ENCODE peak calls at places on chromosomes 11 and 22, in eight cellular contexts. Q, Z, X, Y, I, U, S and C are unnamed samples.

GRCh38 chr11:126653040-126653439 is 297.6 kb downstream of the ST3GAL4 start:
- DNase-seq in Q (no peak), Z (no peak), X (no peak), Y (no peak), I (no peak), U (no peak), S (no peak), C (no peak)

GRCh38 chr11:14645985-14646900 is 2.6 kb downstream of the PDE3B start:
- DNase-seq in Q (no peak), Z (peak; percentile 37), X (no peak), Y (no peak), I (no peak), U (peak; percentile 34), S (no peak), C (no peak)

GRCh38 chr11:15327786-15328231 is 213.1 kb downstream of the INSC start:
- DNase-seq in Q (peak; percentile 35), Z (peak; percentile 52), X (peak; percentile 34), Y (peak; percentile 59), I (peak; percentile 40), U (no peak), S (peak; percentile 14), C (peak; percentile 71)

GRCh38 chr11:119684361-119685072 is 44.5 kb downstream of the NECTIN1 start:
- DNase-seq in Q (no peak), Z (peak; percentile 69), X (no peak), Y (no peak), I (no peak), U (no peak), S (peak; percentile 45), C (no peak)

GRCh38 chr11:31303644-31304043 is 65.9 kb downstream of the DCDC1 start:
- DNase-seq in Q (no peak), Z (no peak), X (no peak), Y (no peak), I (no peak), U (no peak), S (no peak), C (no peak)

GRCh38 chr22:42645938-42646568 is 3.1 kb downstream of the CYB5R3 start:
- DNase-seq in Q (no peak), Z (no peak), X (no peak), Y (peak; percentile 70), I (peak; percentile 71), U (no peak), S (no peak), C (no peak)

GRCh38 chr11:15905815-15906214 is 450.5 kb downstream of the SOX6 start:
- DNase-seq in Q (no peak), Z (no peak), X (no peak), Y (no peak), I (no peak), U (no peak), S (no peak), C (no peak)

GRCh38 chr11:102518296-102519094 is 12.1 kb downstream of the MMP7 start:
- DNase-seq in Q (no peak), Z (peak; percentile 50), X (no peak), Y (no peak), I (no peak), U (no peak), S (no peak), C (no peak)

GRCh38 chr11:27218498-27219038 is 144.4 kb downstream of the CCDC34 start:
- DNase-seq in Q (no peak), Z (peak; percentile 56), X (no peak), Y (no peak), I (no peak), U (no peak), S (no peak), C (no peak)

GRCh38 chr22:45572444-45572843 is 69.8 kb downstream of the FBLN1 start:
- DNase-seq in Q (no peak), Z (peak; percentile 45), X (no peak), Y (no peak), I (no peak), U (no peak), S (no peak), C (peak; percentile 40)

GRCh38 chr11:57545883-57546282 is 8.5 kb downstream of the SMTNL1 start:
- DNase-seq in Q (no peak), Z (no peak), X (no peak), Y (no peak), I (no peak), U (no peak), S (no peak), C (no peak)

DNA sequence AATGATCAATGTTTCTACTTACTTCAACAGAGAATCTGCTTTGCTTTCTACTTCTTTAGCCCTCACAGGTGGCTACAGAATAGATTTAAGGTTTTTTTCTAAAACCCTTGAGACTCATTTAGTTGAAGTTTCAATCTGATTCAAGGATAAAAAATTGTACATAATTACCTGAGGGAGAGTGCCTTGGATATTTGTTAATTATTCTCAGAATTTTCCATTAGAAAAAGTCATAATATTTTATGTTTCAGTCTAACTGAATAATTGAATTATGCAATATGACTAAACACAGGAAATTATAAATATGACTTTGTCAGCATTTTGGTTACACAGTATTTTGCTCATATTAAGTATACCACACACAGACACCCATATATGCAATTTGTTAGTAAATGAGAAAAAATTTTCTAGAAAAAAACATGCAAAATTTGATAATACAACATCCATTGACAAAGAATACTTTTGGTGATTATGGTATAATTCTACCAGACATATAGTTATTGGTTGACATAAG is at the start of gene OR8J3:
- DNase-seq in Q (no peak), Z (no peak), X (no peak), Y (no peak), I (no peak), U (no peak), S (no peak), C (no peak)
- TF ChIP-seq CTCF in Q (no peak), Z (no peak), X (no peak), Y (no peak), I (no peak), U (no peak), S (no peak), C (no peak)

GRCh38 chr11:45877221-45877620 is 8.2 kb upstream of the MAPK8IP1 start:
- DNase-seq in Q (no peak), Z (no peak), X (no peak), Y (no peak), I (no peak), U (no peak), S (no peak), C (no peak)

GRCh38 chr11:45879803-45880685 is 5.4 kb upstream of the MAPK8IP1 start:
- DNase-seq in Q (no peak), Z (no peak), X (no peak), Y (no peak), I (no peak), U (no peak), S (no peak), C (peak; percentile 29)

GRCh38 chr11:45872513-45873356 is 12.7 kb upstream of the MAPK8IP1 start:
- DNase-seq in Q (peak; percentile 41), Z (peak; percentile 86), X (no peak), Y (peak; percentile 39), I (no peak), U (peak; percentile 40), S (no peak), C (peak; percentile 57)

GRCh38 chr11:45877845-45878244 is 7.6 kb upstream of the MAPK8IP1 start:
- DNase-seq in Q (no peak), Z (no peak), X (no peak), Y (no peak), I (no peak), U (no peak), S (no peak), C (no peak)

DNA sequence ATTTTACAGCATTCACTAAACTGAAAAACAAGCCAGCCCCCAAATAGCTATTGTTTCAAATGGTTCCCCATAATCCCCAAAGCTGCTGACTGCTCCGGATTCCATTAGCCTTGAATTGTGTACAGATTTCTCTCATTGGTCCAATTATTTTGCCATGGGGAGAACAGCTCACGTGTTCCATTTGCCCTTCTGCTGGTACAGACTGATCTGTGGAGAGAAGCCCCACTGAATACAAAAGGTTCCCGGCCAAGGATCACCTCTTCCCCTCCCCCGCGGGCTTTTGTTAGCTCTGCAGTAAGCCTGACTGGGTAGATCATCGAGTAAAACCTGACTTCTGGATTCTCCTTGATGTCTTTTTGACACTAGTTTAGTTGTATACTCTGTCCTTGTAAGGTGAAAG is 9.1 kb upstream of the MAPK8IP1 start:
- DNase-seq in Q (no peak), Z (no peak), X (no peak), Y (no peak), I (no peak), U (no peak), S (no peak), C (no peak)
- H3K36me3 ChIP-seq in Q (peaks cover 5% of the 10 kb centered on the region), Z (peaks cover 9% of the 10 kb centered on the region), X (no peaks in the 10 kb centered on the region), Y (peaks cover 99% of the 10 kb centered on the region), I (peaks cover 9% of the 10 kb centered on the region), U (peaks cover 50% of the 10 kb centered on the region), S (peaks cover 4% of the 10 kb centered on the region), C (peaks cover 4% of the 10 kb centered on the region)

GRCh38 chr11:110712643-110713468 is 619 bp upstream of the ARHGAP20 start:
- DNase-seq in Q (no peak), Z (peak; percentile 75), X (peak; percentile 23), Y (no peak), I (peak; percentile 29), U (peak; percentile 20), S (no peak), C (peak; percentile 10)

GRCh38 chr11:110713469-110713776 is 1.2 kb upstream of the ARHGAP20 start:
- DNase-seq in Q (no peak), Z (no peak), X (no peak), Y (no peak), I (no peak), U (no peak), S (no peak), C (no peak)

GRCh38 chr11:110710520-110711381 is 1.5 kb downstream of the ARHGAP20 start:
- DNase-seq in Q (no peak), Z (peak; percentile 43), X (peak; percentile 50), Y (peak; percentile 51), I (peak; percentile 34), U (peak; percentile 7), S (no peak), C (no peak)

GRCh38 chr11:110711448-110711775 is 825 bp downstream of the ARHGAP20 start:
- DNase-seq in Q (no peak), Z (no peak), X (no peak), Y (no peak), I (no peak), U (peak; percentile 8), S (no peak), C (no peak)

GRCh38 chr11:110711776-110712642 is at the start of gene ARHGAP20:
- DNase-seq in Q (no peak), Z (peak; percentile 64), X (peak; percentile 72), Y (peak; percentile 76), I (peak; percentile 69), U (peak; percentile 28), S (no peak), C (peak; percentile 56)
- TF ChIP-seq CTCF in Q (no peak), Z (no peak), X (no peak), Y (no peak), I (no peak), U (no peak), S (no peak), C (no peak)

GRCh38 chr11:121494355-121495099 is 41.8 kb upstream of the SORL1-AS1 start:
- DNase-seq in Q (no peak), Z (no peak), X (no peak), Y (no peak), I (no peak), U (no peak), S (no peak), C (no peak)

GRCh38 chr11:121500275-121500674 is 47.5 kb upstream of the SORL1-AS1 start:
- DNase-seq in Q (no peak), Z (no peak), X (no peak), Y (no peak), I (no peak), U (no peak), S (no peak), C (no peak)

GRCh38 chr11:121500717-121501116 is 48.0 kb upstream of the SORL1-AS1 start:
- DNase-seq in Q (no peak), Z (no peak), X (no peak), Y (no peak), I (no peak), U (no peak), S (no peak), C (no peak)

GRCh38 chr11:121499405-121499804 is 46.6 kb upstream of the SORL1-AS1 start:
- DNase-seq in Q (no peak), Z (peak; percentile 44), X (no peak), Y (no peak), I (no peak), U (no peak), S (no peak), C (no peak)

GRCh38 chr11:121497176-121497995 is 44.6 kb upstream of the SORL1-AS1 start:
- DNase-seq in Q (no peak), Z (no peak), X (no peak), Y (no peak), I (peak; percentile 29), U (no peak), S (no peak), C (no peak)
- H3K36me3 ChIP-seq in Q (no peaks in the 10 kb centered on the region), Z (no peaks in the 10 kb centered on the region), X (no peaks in the 10 kb centered on the region), Y (peaks cover 21% of the 10 kb centered on the region), I (no peaks in the 10 kb centered on the region), U (peaks cover 49% of the 10 kb centered on the region), S (no peaks in the 10 kb centered on the region), C (no peaks in the 10 kb centered on the region)